ENCODE peak calls at places on chromosomes 6 and 20, in six cellular contexts. One of them, this sample, is unnamed. For H3K4me1, the result is how much of the 10 kb centered on the place peaks cover.

GRCh38 chr6:38391206-38391908 is 248.4 kb downstream of the BTBD9 start:
- DNase-seq in H1: no peak
- DNase-seq in IMR-90: peak
- DNase-seq in H9: no peak
- DNase-seq in trophoblast cell: no peak
- DNase-seq in neuronal stem cell: no peak
- DNase-seq in this sample: peak

GRCh38 chr6:125198285-125199009 is 44.9 kb downstream of the TPD52L1 start:
- DNase-seq in H1: no peak
- DNase-seq in IMR-90: no peak
- DNase-seq in H9: no peak
- DNase-seq in trophoblast cell: no peak
- DNase-seq in neuronal stem cell: no peak
- DNase-seq in this sample: no peak

GRCh38 chr6:7974932-7975763 is 64.6 kb upstream of the TXNDC5 start:
- DNase-seq in H1: no peak
- DNase-seq in IMR-90: peak
- DNase-seq in H9: no peak
- DNase-seq in trophoblast cell: peak
- DNase-seq in neuronal stem cell: no peak
- DNase-seq in this sample: peak

GRCh38 chr20:54172856-54173652 is 732 bp downstream of the CYP24A1 start:
- DNase-seq in H1: peak
- DNase-seq in IMR-90: no peak
- DNase-seq in H9: peak
- DNase-seq in trophoblast cell: peak
- DNase-seq in neuronal stem cell: peak
- DNase-seq in this sample: no peak

GRCh38 chr6:23073851-23074250 is 504.5 kb downstream of the HDGFL1 start:
- DNase-seq in H1: no peak
- DNase-seq in IMR-90: peak
- DNase-seq in H9: no peak
- DNase-seq in trophoblast cell: no peak
- DNase-seq in neuronal stem cell: no peak
- DNase-seq in this sample: no peak

GRCh38 chr6:90739339-90739738 is 152.5 kb upstream of the MAP3K7 start:
- DNase-seq in H1: no peak
- DNase-seq in IMR-90: no peak
- DNase-seq in H9: peak
- DNase-seq in trophoblast cell: peak
- DNase-seq in neuronal stem cell: no peak
- DNase-seq in this sample: no peak

GRCh38 chr20:43543138-43543537 is 15.7 kb upstream of the SGK2 start:
- DNase-seq in H1: no peak
- DNase-seq in IMR-90: no peak
- DNase-seq in H9: no peak
- DNase-seq in trophoblast cell: no peak
- DNase-seq in neuronal stem cell: no peak
- DNase-seq in this sample: no peak

GRCh38 chr6:33166811-33167210 is 25.5 kb downstream of the COL11A2 start:
- DNase-seq in H1: no peak
- DNase-seq in IMR-90: no peak
- DNase-seq in H9: no peak
- DNase-seq in trophoblast cell: no peak
- DNase-seq in neuronal stem cell: no peak
- DNase-seq in this sample: no peak

GRCh38 chr6:45076217-45076616 is 251.9 kb upstream of the RUNX2 start:
- DNase-seq in H1: no peak
- DNase-seq in IMR-90: peak
- DNase-seq in H9: no peak
- DNase-seq in trophoblast cell: no peak
- DNase-seq in neuronal stem cell: no peak
- DNase-seq in this sample: no peak

GRCh38 chr20:38153401-38153800 is 11.7 kb downstream of the TGM2 start:
- DNase-seq in H1: no peak
- DNase-seq in IMR-90: no peak
- DNase-seq in H9: no peak
- DNase-seq in trophoblast cell: peak
- DNase-seq in neuronal stem cell: no peak
- DNase-seq in this sample: no peak

GRCh38 chr20:40953856-40954255 is 74.8 kb upstream of the TOP1 start:
- DNase-seq in H1: peak
- DNase-seq in IMR-90: peak
- DNase-seq in H9: no peak
- DNase-seq in trophoblast cell: no peak
- DNase-seq in neuronal stem cell: no peak
- DNase-seq in this sample: no peak

GRCh38 chr6:49913656-49914055 is 47.3 kb upstream of the CRISP1 start:
- DNase-seq in H1: no peak
- DNase-seq in IMR-90: no peak
- DNase-seq in H9: peak
- DNase-seq in trophoblast cell: no peak
- DNase-seq in neuronal stem cell: no peak
- DNase-seq in this sample: no peak

GRCh38 chr20:49661560-49662329 is 51.9 kb downstream of the B4GALT5 start:
- DNase-seq in H1: no peak
- DNase-seq in IMR-90: no peak
- DNase-seq in H9: no peak
- DNase-seq in trophoblast cell: peak
- DNase-seq in neuronal stem cell: no peak
- DNase-seq in this sample: no peak

GRCh38 chr6:101226677-101227135 is 166.8 kb upstream of the GRIK2 start:
- DNase-seq in H1: peak
- DNase-seq in IMR-90: peak
- DNase-seq in H9: peak
- DNase-seq in trophoblast cell: peak
- DNase-seq in neuronal stem cell: peak
- DNase-seq in this sample: peak

GRCh38 chr6:90000864-90001731 is 106.8 kb downstream of the GJA10 start:
- DNase-seq in H1: no peak
- DNase-seq in IMR-90: peak
- DNase-seq in H9: no peak
- DNase-seq in trophoblast cell: no peak
- DNase-seq in neuronal stem cell: no peak
- DNase-seq in this sample: no peak

GRCh38 chr6:48664850-48665249 is 553.9 kb upstream of the PTCHD4 start:
- DNase-seq in H1: no peak
- DNase-seq in IMR-90: peak
- DNase-seq in H9: no peak
- DNase-seq in trophoblast cell: no peak
- DNase-seq in neuronal stem cell: no peak
- DNase-seq in this sample: no peak

GRCh38 chr6:3918474-3918873 is 69.3 kb downstream of the FAM50B start:
- DNase-seq in H1: no peak
- DNase-seq in IMR-90: no peak
- DNase-seq in H9: no peak
- DNase-seq in trophoblast cell: no peak
- DNase-seq in neuronal stem cell: no peak
- DNase-seq in this sample: no peak

GRCh38 chr6:1609662-1610496 is at the start of gene FOXC1:
- DNase-seq in H1: no peak
- DNase-seq in IMR-90: peak
- DNase-seq in H9: peak
- DNase-seq in trophoblast cell: peak
- DNase-seq in neuronal stem cell: peak
- DNase-seq in this sample: peak

GRCh38 chr20:46084805-46085792 is 4.7 kb downstream of the NCOA5 start:
- DNase-seq in H1: no peak
- DNase-seq in IMR-90: peak
- DNase-seq in H9: no peak
- DNase-seq in trophoblast cell: no peak
- DNase-seq in neuronal stem cell: no peak
- DNase-seq in this sample: peak

GRCh38 chr6:25958700-25959162 is 3.9 kb upstream of the TRIM38 start:
- DNase-seq in H1: no peak
- DNase-seq in IMR-90: peak
- DNase-seq in H9: no peak
- DNase-seq in trophoblast cell: no peak
- DNase-seq in neuronal stem cell: no peak
- DNase-seq in this sample: no peak

GRCh38 chr20:42161228-42161829 is 543.2 kb upstream of the CHD6 start:
- DNase-seq in H1: no peak
- DNase-seq in IMR-90: no peak
- DNase-seq in H9: peak
- DNase-seq in trophoblast cell: no peak
- DNase-seq in neuronal stem cell: no peak
- DNase-seq in this sample: no peak

DNA sequence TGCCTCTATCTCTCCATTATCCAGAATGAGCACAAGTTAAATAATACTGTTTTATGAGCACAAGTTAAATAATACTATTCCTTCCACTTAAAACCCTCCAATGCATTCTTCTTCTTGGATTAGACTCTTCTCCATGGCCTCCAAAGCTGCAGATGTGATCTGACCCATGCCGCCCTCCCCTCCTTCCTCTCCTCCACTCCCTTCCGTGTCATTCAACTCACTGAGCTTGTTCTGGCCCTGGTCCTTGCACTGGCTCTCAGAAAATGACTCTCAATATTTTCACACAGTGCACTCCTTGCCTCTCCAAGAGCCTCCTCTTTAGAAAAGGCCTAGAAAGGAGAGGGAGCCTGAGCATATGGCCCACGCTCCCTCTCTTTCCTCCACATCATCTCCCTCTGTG is 125.0 kb upstream of the CD93 start:
- DNase-seq in H1: peak
- DNase-seq in IMR-90: no peak
- DNase-seq in H9: no peak
- DNase-seq in trophoblast cell: no peak
- DNase-seq in neuronal stem cell: no peak
- DNase-seq in this sample: no peak
- H3K4me2 ChIP-seq in H1: no peak
- H3K4me2 ChIP-seq in IMR-90: no peak
- H3K4me2 ChIP-seq in H9: no peak
- H3K4me2 ChIP-seq in trophoblast cell: no peak
- H3K4me2 ChIP-seq in neuronal stem cell: no peak
- H3K4me2 ChIP-seq in this sample: no peak

DNA sequence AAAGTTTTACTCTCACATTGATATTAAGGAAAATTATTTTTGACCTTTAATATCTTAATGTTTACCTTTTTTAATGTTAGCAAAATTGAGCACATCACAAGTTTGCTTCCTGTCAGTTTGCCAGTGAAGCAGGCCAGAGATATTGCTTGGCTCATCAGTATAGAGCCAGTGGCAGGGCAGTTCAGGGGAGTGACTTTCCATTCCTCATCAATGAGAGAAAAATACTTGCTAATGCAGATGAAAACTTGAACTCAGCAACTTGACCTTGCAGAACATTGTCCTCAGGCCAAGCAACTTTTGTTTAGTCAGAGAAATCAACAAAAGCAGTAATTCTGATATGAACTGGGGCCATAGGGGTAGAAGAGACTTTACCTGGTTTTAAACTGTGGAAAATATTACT is 6.9 kb downstream of the TAB2 start:
- DNase-seq in H1: no peak
- DNase-seq in IMR-90: no peak
- DNase-seq in H9: no peak
- DNase-seq in trophoblast cell: no peak
- DNase-seq in neuronal stem cell: no peak
- DNase-seq in this sample: no peak
- H3K4me1 ChIP-seq in H1: under half
- H3K4me1 ChIP-seq in IMR-90: under half
- H3K4me1 ChIP-seq in H9: under half
- H3K4me1 ChIP-seq in trophoblast cell: under half
- H3K4me1 ChIP-seq in neuronal stem cell: under half
- H3K4me1 ChIP-seq in this sample: under half

GRCh38 chr6:140609321-140609720 is 1234.9 kb upstream of the CITED2 start:
- DNase-seq in H1: no peak
- DNase-seq in IMR-90: no peak
- DNase-seq in H9: no peak
- DNase-seq in trophoblast cell: no peak
- DNase-seq in neuronal stem cell: no peak
- DNase-seq in this sample: no peak
- H3K14ac ChIP-seq in H1: no peak
- H3K14ac ChIP-seq in IMR-90: peak
- H3K14ac ChIP-seq in H9: no peak
- H3K14ac ChIP-seq in trophoblast cell: no peak
- H3K14ac ChIP-seq in neuronal stem cell: no peak
- H3K14ac ChIP-seq in this sample: no peak

GRCh38 chr6:107267634-107268033 is 152.3 kb upstream of the BEND3 start:
- DNase-seq in H1: no peak
- DNase-seq in IMR-90: no peak
- DNase-seq in H9: no peak
- DNase-seq in trophoblast cell: no peak
- DNase-seq in neuronal stem cell: no peak
- DNase-seq in this sample: no peak

GRCh38 chr6:107267006-107267405 is 151.7 kb upstream of the BEND3 start:
- DNase-seq in H1: no peak
- DNase-seq in IMR-90: no peak
- DNase-seq in H9: no peak
- DNase-seq in trophoblast cell: no peak
- DNase-seq in neuronal stem cell: no peak
- DNase-seq in this sample: no peak

GRCh38 chr6:107264357-107264831 is 149.1 kb upstream of the BEND3 start:
- DNase-seq in H1: no peak
- DNase-seq in IMR-90: peak
- DNase-seq in H9: no peak
- DNase-seq in trophoblast cell: no peak
- DNase-seq in neuronal stem cell: no peak
- DNase-seq in this sample: peak
- H3K4me2 ChIP-seq in H1: no peak
- H3K4me2 ChIP-seq in IMR-90: peak
- H3K4me2 ChIP-seq in H9: no peak
- H3K4me2 ChIP-seq in trophoblast cell: no peak
- H3K4me2 ChIP-seq in neuronal stem cell: no peak
- H3K4me2 ChIP-seq in this sample: no peak

GRCh38 chr6:12062605-12063004 is 50.5 kb downstream of the HIVEP1 start:
- DNase-seq in H1: no peak
- DNase-seq in IMR-90: no peak
- DNase-seq in H9: no peak
- DNase-seq in trophoblast cell: no peak
- DNase-seq in neuronal stem cell: no peak
- DNase-seq in this sample: no peak

GRCh38 chr6:12064538-12064937 is 52.4 kb downstream of the HIVEP1 start:
- DNase-seq in H1: no peak
- DNase-seq in IMR-90: no peak
- DNase-seq in H9: no peak
- DNase-seq in trophoblast cell: no peak
- DNase-seq in neuronal stem cell: no peak
- DNase-seq in this sample: no peak

GRCh38 chr6:12065321-12066140 is 53.4 kb downstream of the HIVEP1 start:
- DNase-seq in H1: no peak
- DNase-seq in IMR-90: no peak
- DNase-seq in H9: no peak
- DNase-seq in trophoblast cell: no peak
- DNase-seq in neuronal stem cell: no peak
- DNase-seq in this sample: no peak

GRCh38 chr6:12066297-12066696 is 54.2 kb downstream of the HIVEP1 start:
- DNase-seq in H1: no peak
- DNase-seq in IMR-90: peak
- DNase-seq in H9: no peak
- DNase-seq in trophoblast cell: no peak
- DNase-seq in neuronal stem cell: no peak
- DNase-seq in this sample: no peak

GRCh38 chr6:12064125-12064524 is 52.0 kb downstream of the HIVEP1 start:
- DNase-seq in H1: no peak
- DNase-seq in IMR-90: peak
- DNase-seq in H9: no peak
- DNase-seq in trophoblast cell: peak
- DNase-seq in neuronal stem cell: no peak
- DNase-seq in this sample: peak
- H3K4me1 ChIP-seq in H1: under half
- H3K4me1 ChIP-seq in IMR-90: under half
- H3K4me1 ChIP-seq in H9: under half
- H3K4me1 ChIP-seq in trophoblast cell: under half
- H3K4me1 ChIP-seq in neuronal stem cell: under half
- H3K4me1 ChIP-seq in this sample: under half

This sample was measured in mesenchymal stem cell.